ENCODE peak calls at places on chromosomes 3 and 15, in ten cellular contexts. T, B, M, U, N, Q, C, F, Z and R are unnamed samples.

GRCh38 chr3:152185941-152186630 is 82.6 kb upstream of the MBNL1 start:
- DNase-seq in Z (no peak), N (no peak), U (no peak), F (no peak), M (no peak), T (no peak), C (no peak), Q (no peak), B (no peak), R (no peak)

GRCh38 chr15:80404057-80404718 is at the start of gene ARNT2:
- DNase-seq in B (peak), Z (no peak), F (no peak), T (no peak), C (peak), M (no peak), N (no peak), Q (no peak), U (peak), R (peak)

GRCh38 chr15:70308011-70308761 is 210.5 kb upstream of the TLE3 start:
- DNase-seq in U (no peak), F (no peak), N (no peak), M (no peak), Q (no peak), C (no peak), T (no peak), Z (no peak), B (no peak), R (no peak)

GRCh38 chr3:172323894-172324590 is 124.2 kb downstream of the GHSR start:
- DNase-seq in B (no peak), C (no peak), Z (no peak), U (no peak), M (peak), Q (peak), N (no peak), T (peak), F (no peak), R (no peak)

GRCh38 chr15:86973284-86973844 is 893.7 kb downstream of the AGBL1 start:
- DNase-seq in B (no peak), U (no peak), C (no peak), Q (no peak), T (no peak), M (no peak), F (no peak), Z (no peak), N (no peak), R (no peak)

GRCh38 chr3:39090922-39091321 is 16.5 kb downstream of the GORASP1 start:
- DNase-seq in F (no peak), C (no peak), Z (no peak), N (no peak), Q (no peak), U (no peak), B (no peak), T (no peak), M (no peak), R (no peak)

GRCh38 chr3:183958775-183959174 is 58.9 kb downstream of the ABCC5 start:
- DNase-seq in N (no peak), T (no peak), M (no peak), U (no peak), Z (no peak), C (no peak), F (no peak), Q (no peak), B (no peak), R (no peak)

GRCh38 chr15:85482896-85483295 is 102.5 kb downstream of the AKAP13 start:
- DNase-seq in M (no peak), N (no peak), B (no peak), Q (peak), T (no peak), F (no peak), U (no peak), C (no peak), Z (no peak), R (no peak)

GRCh38 chr15:89167267-89168176 is 53.9 kb downstream of the RLBP1 start:
- DNase-seq in F (peak), N (no peak), Q (peak), T (peak), Z (no peak), C (no peak), M (peak), B (no peak), U (no peak), R (peak)

GRCh38 chr3:125137432-125138033 is 75.0 kb downstream of the SLC12A8 start:
- DNase-seq in Z (no peak), F (no peak), N (no peak), Q (peak), T (no peak), U (no peak), C (no peak), B (no peak), M (no peak), R (peak)

GRCh38 chr3:52570076-52570475 is 33.7 kb downstream of the UQCC5 start:
- DNase-seq in M (no peak), C (no peak), U (no peak), B (no peak), N (no peak), T (no peak), F (no peak), Z (no peak), Q (peak), R (no peak)

GRCh38 chr3:105553851-105554250 is 187.1 kb downstream of the ALCAM start:
- DNase-seq in F (no peak), N (no peak), U (no peak), T (no peak), M (no peak), Q (peak), Z (no peak), C (no peak), B (no peak), R (no peak)

GRCh38 chr3:45647148-45647619 is 42.0 kb upstream of the SACM1L start:
- DNase-seq in U (no peak), N (no peak), B (no peak), M (no peak), Z (no peak), F (no peak), T (no peak), Q (peak), C (no peak), R (no peak)